ENCODE peak calls at places on chromosomes 1 and 21, in eight cellular contexts. X is endothelial cell of umbilical vein, S is IMR-90, N is A549, K is esophagus squamous epithelium, Q is adrenal gland, I is K562, G is NB4. V is an unnamed sample.
A peak's percentile ranks its signal among the peaks of the same experiment; 100 is the strongest.

GRCh38 chr21:29190920-29191319 is 60.5 kb downstream of the MAP3K7CL start:
- DNase-seq in X (no peak), S (peak; percentile 58), N (no peak), K (no peak), Q (no peak), I (no peak), G (peak; percentile 9), V (no peak)

GRCh38 chr21:40386981-40387380 is 460.0 kb downstream of the DSCAM start:
- DNase-seq in X (no peak), S (no peak), N (no peak), K (no peak), Q (no peak), I (no peak), G (no peak), V (no peak)

GRCh38 chr1:160550572-160551034 is 27.5 kb upstream of the SLAMF6 start:
- DNase-seq in X (no peak), S (no peak), N (no peak), K (no peak), Q (no peak), I (peak; percentile 69), G (peak; percentile 39), V (peak; percentile 40)

GRCh38 chr21:42937960-42938580 is 12.6 kb upstream of the ERVH48-1 start:
- DNase-seq in X (no peak), S (no peak), N (no peak), K (no peak), Q (no peak), I (no peak), G (no peak), V (no peak)

GRCh38 chr1:94792473-94792875 is 27.7 kb upstream of the SLC44A3 start:
- DNase-seq in X (no peak), S (peak; percentile 67), N (no peak), K (no peak), Q (peak; percentile 33), I (no peak), G (peak; percentile 86), V (no peak)

GRCh38 chr1:221439734-221440436 is 302.0 kb downstream of the DUSP10 start:
- DNase-seq in X (peak; percentile 94), S (peak; percentile 98), N (peak; percentile 44), K (no peak), Q (no peak), I (no peak), G (peak; percentile 3), V (no peak)

GRCh38 chr1:31753623-31754349 is 10.4 kb downstream of the ADGRB2 start:
- DNase-seq in X (no peak), S (peak; percentile 18), N (no peak), K (no peak), Q (peak; percentile 78), I (no peak), G (no peak), V (no peak)

GRCh38 chr1:234488054-234488953 is 9.3 kb upstream of the TARBP1 start:
- DNase-seq in X (no peak), S (no peak), N (no peak), K (no peak), Q (no peak), I (no peak), G (no peak), V (peak; percentile 92)

GRCh38 chr1:193569696-193570269 is 383.4 kb upstream of the B3GALT2 start:
- DNase-seq in X (no peak), S (peak; percentile 91), N (no peak), K (no peak), Q (no peak), I (no peak), G (no peak), V (peak; percentile 50)

GRCh38 chr1:228317411-228317828 is 89.2 kb downstream of the TRIM11 start:
- DNase-seq in X (no peak), S (no peak), N (no peak), K (no peak), Q (no peak), I (no peak), G (no peak), V (no peak)

GRCh38 chr1:224641030-224641429 is 24.9 kb downstream of the CNIH3 start:
- DNase-seq in X (no peak), S (no peak), N (no peak), K (no peak), Q (no peak), I (peak; percentile 29), G (no peak), V (no peak)

GRCh38 chr1:29488086-29488793 is 251.9 kb downstream of the PTPRU start:
- DNase-seq in X (no peak), S (no peak), N (no peak), K (no peak), Q (no peak), I (no peak), G (no peak), V (no peak)

GRCh38 chr1:192224386-192224785 is 66.1 kb downstream of the RGS18 start:
- DNase-seq in X (no peak), S (no peak), N (no peak), K (no peak), Q (no peak), I (no peak), G (no peak), V (no peak)

GRCh38 chr1:152932170-152932811 is 14.7 kb upstream of the SPRR5 start:
- DNase-seq in X (no peak), S (no peak), N (no peak), K (no peak), Q (no peak), I (no peak), G (no peak), V (no peak)

GRCh38 chr1:111739222-111739983 is at the start of gene INKA2:
- DNase-seq in X (peak; percentile 89), S (peak; percentile 83), N (peak; percentile 72), K (peak; percentile 37), Q (peak; percentile 84), I (peak; percentile 91), G (peak; percentile 91), V (peak; percentile 88)
- TF ChIP-seq POLR2A in X (no peak), S (peak; percentile 84), N (peak; percentile 60), K (no peak), Q (peak; percentile 66), I (no peak), G (peak; percentile 33), V (peak; percentile 63)

GRCh38 chr1:174874337-174875053 is 125.3 kb upstream of the CACYBP start:
- DNase-seq in X (no peak), S (no peak), N (no peak), K (no peak), Q (peak; percentile 4), I (no peak), G (no peak), V (no peak)
- TF ChIP-seq POLR2A in X (no peak), S (no peak), N (no peak), K (no peak), Q (no peak), I (no peak), G (no peak), V (no peak)

GRCh38 chr1:58813801-58814200 is 30.0 kb upstream of the JUN start:
- DNase-seq in X (no peak), S (no peak), N (no peak), K (no peak), Q (peak; percentile 21), I (no peak), G (no peak), V (no peak)

GRCh38 chr1:58814251-58815068 is 30.6 kb upstream of the JUN start:
- DNase-seq in X (peak; percentile 26), S (peak; percentile 39), N (no peak), K (no peak), Q (peak; percentile 65), I (no peak), G (peak; percentile 41), V (peak; percentile 39)

GRCh38 chr1:58816072-58816746 is 32.4 kb upstream of the JUN start:
- DNase-seq in X (peak; percentile 91), S (peak; percentile 89), N (peak; percentile 66), K (peak; percentile 58), Q (peak; percentile 94), I (peak; percentile 90), G (peak; percentile 91), V (peak; percentile 91)

GRCh38 chr1:58815680-58816071 is 31.8 kb upstream of the JUN start:
- DNase-seq in X (no peak), S (no peak), N (peak; percentile 41), K (no peak), Q (peak; percentile 52), I (peak; percentile 27), G (no peak), V (peak; percentile 45)

DNA sequence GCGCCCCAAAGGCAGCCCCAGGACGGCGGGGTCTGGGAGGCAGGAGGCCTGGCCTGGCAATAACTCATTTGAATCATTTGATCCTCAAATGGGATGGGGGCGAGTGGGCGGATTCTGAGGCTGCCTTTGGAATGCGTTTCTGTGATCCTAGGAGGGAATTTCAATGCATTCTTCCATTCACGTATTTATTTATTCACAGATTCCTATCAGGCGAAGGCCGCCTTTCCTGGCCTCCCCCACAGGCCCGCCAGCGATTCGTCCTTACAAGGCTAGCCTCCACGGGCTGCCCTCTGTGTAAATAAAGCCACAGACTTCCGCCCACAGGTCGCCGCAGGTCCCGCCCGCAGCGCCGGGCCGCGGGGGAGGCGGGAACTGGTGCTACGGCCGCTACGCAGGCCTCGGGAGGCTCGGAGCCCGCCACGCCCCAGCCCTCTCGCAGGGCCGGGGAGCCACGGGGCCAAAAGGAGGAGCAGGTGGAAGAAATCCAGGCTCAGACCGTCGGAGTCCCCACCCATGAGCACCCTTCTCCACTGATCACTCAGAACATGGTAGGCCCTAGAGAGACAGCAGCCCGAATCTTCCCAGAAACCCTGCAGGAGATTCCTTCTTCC is 31.3 kb upstream of the JUN start:
- DNase-seq in X (peak; percentile 96), S (peak; percentile 97), N (peak; percentile 68), K (peak; percentile 33), Q (peak; percentile 91), I (peak; percentile 91), G (peak; percentile 92), V (peak; percentile 72)
- TF ChIP-seq POLR2A in X (no peak), S (no peak), N (peak; percentile 29), K (no peak), Q (peak; percentile 77), I (no peak), G (no peak), V (no peak)

DNA sequence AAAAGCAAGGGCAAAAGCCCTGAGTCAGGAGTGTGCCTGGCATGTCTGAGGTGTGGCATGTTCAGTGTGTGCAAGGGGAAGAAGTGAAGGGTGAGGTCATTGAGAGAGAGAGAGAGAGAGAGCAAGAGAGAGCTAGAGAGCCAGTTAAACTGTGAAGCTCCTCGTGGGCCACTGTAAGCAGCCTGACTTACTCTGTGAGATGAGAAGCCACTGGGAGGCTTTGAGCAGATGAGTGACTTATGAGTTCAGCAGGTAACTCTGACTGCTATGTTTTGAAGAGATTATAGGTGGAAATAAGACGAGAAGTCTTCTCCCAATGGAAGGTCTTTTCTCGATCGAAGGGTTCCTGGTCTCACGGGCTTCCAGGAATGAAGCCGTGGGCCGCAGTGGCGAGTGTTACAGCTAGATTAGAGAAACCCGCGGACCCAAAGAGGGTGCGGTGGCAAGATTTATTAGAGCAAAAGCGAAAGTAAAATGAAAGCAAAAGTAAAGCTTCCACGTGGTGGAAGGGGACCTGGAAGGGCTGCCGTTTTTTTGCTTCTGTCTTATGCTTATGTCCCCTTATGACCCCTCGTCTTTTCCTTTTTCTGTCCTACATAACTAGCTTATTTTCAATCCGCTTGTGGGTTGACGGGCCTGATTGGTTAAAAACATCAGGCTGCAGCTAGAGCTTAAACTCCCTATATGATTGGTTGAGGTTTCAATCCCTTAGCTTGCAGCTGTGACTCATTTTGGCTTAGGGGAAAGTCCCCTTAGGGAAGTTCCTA is 323.1 kb upstream of the FAM78B start:
- DNase-seq in X (no peak), S (no peak), N (no peak), K (peak; percentile 6), Q (peak; percentile 42), I (peak; percentile 92), G (peak; percentile 76), V (peak; percentile 81)
- TF ChIP-seq POLR2A in X (no peak), S (no peak), N (no peak), K (no peak), Q (no peak), I (peak; percentile 73), G (no peak), V (peak; percentile 30)